ENCODE peak calls at places on chromosomes 3 and 15, in nine cellular contexts. F, I, B, P, V, W, N, O and R are unnamed samples.

GRCh38 chr3:117788086-117788485 is 1078.5 kb downstream of the TUSC7 start:
- DNase-seq in O (no peak), V (no peak), W (peak), N (no peak), P (peak), B (no peak), F (no peak), I (no peak), R (no peak)

GRCh38 chr3:24129549-24129948 is 184.5 kb downstream of the NR1D2 start:
- DNase-seq in W (no peak), B (no peak), P (no peak), F (no peak), I (no peak), N (no peak), V (no peak), O (no peak), R (no peak)

GRCh38 chr3:40504636-40505430 is 1.0 kb upstream of the ZNF620 start:
- DNase-seq in V (no peak), B (no peak), W (peak), N (no peak), I (no peak), F (no peak), O (no peak), P (peak), R (no peak)

GRCh38 chr15:51783967-51784366 is 32.6 kb downstream of the TMOD2 start:
- DNase-seq in W (no peak), N (no peak), B (no peak), I (no peak), V (no peak), P (no peak), O (no peak), F (no peak), R (no peak)

GRCh38 chr3:65833761-65834505 is 204.8 kb downstream of the MAGI1 start:
- DNase-seq in P (peak), N (no peak), B (no peak), V (no peak), I (no peak), F (no peak), W (peak), O (no peak), R (no peak)

GRCh38 chr3:24435581-24435980 is 59.1 kb downstream of the THRB start:
- DNase-seq in P (no peak), F (no peak), I (no peak), V (no peak), O (no peak), N (no peak), W (no peak), B (no peak), R (no peak)

GRCh38 chr3:157493627-157494550 is 9.3 kb downstream of the VEPH1 start:
- DNase-seq in O (no peak), V (no peak), W (peak), I (no peak), P (peak), F (no peak), N (no peak), B (no peak), R (no peak)

GRCh38 chr3:64398431-64398830 is 173.2 kb upstream of the PRICKLE2 start:
- DNase-seq in O (no peak), P (peak), F (no peak), N (no peak), V (no peak), B (no peak), W (peak), I (no peak), R (no peak)

GRCh38 chr15:62928242-62928995 is 114.1 kb upstream of the TPM1 start:
- DNase-seq in P (peak), F (no peak), O (peak), B (no peak), I (no peak), W (peak), N (no peak), V (no peak), R (no peak)

GRCh38 chr3:184796954-184797353 is 15.0 kb upstream of the VPS8 start:
- DNase-seq in P (no peak), W (no peak), F (no peak), I (no peak), V (no peak), N (no peak), B (no peak), O (no peak), R (no peak)

GRCh38 chr3:31614162-31614921 is 81.6 kb downstream of the STT3B start:
- DNase-seq in I (no peak), F (no peak), N (no peak), O (no peak), V (no peak), B (no peak), P (no peak), W (peak), R (no peak)

GRCh38 chr15:60423540-60423939 is 25.8 kb upstream of the ANXA2 start:
- DNase-seq in V (no peak), F (no peak), I (no peak), W (peak), P (peak), O (no peak), B (no peak), N (no peak), R (peak)

GRCh38 chr3:43222594-43222993 is 63.7 kb upstream of the SNRK start:
- DNase-seq in V (no peak), B (no peak), P (no peak), F (no peak), O (no peak), I (no peak), W (no peak), N (no peak), R (no peak)

GRCh38 chr15:47728886-47729285 is 11.6 kb downstream of the SEMA6D start:
- DNase-seq in W (no peak), B (no peak), N (no peak), F (no peak), P (no peak), O (no peak), I (no peak), V (no peak), R (no peak)

GRCh38 chr3:181457190-181457589 is 254.5 kb upstream of the SOX2 start:
- DNase-seq in P (no peak), I (no peak), O (peak), V (no peak), B (no peak), W (no peak), F (peak), N (no peak), R (no peak)

GRCh38 chr3:143970773-143971366 is 753 bp upstream of the DIPK2A start:
- DNase-seq in O (peak), I (peak), F (peak), B (peak), P (no peak), W (no peak), N (peak), V (peak), R (no peak)

GRCh38 chr15:63065262-63066234 is 23.0 kb downstream of the TPM1 start:
- DNase-seq in I (no peak), W (peak), B (no peak), V (no peak), N (no peak), F (no peak), O (no peak), P (no peak), R (no peak)

GRCh38 chr3:29420106-29420505 is 139.2 kb downstream of the RBMS3 start:
- DNase-seq in N (no peak), O (no peak), P (peak), F (no peak), I (no peak), B (no peak), V (no peak), W (peak), R (no peak)

GRCh38 chr15:85000189-85000864 is 18.7 kb downstream of the PDE8A start:
- DNase-seq in P (no peak), F (no peak), W (peak), I (no peak), V (no peak), B (no peak), O (no peak), N (no peak), R (no peak)

GRCh38 chr3:190614466-190615384 is 100.8 kb downstream of the IL1RAP start:
- DNase-seq in F (no peak), O (no peak), W (no peak), N (no peak), B (no peak), V (no peak), I (no peak), P (no peak), R (no peak)

GRCh38 chr3:51282931-51283330 is 102.2 kb upstream of the MANF start:
- DNase-seq in B (no peak), P (peak), W (peak), O (no peak), F (no peak), I (no peak), V (no peak), N (no peak), R (no peak)

GRCh38 chr3:160150525-160150924 is 74.7 kb upstream of the C3orf80 start:
- DNase-seq in O (no peak), N (no peak), B (no peak), P (peak), I (no peak), F (no peak), W (peak), V (no peak), R (no peak)

GRCh38 chr15:45093013-45093412 is 21.0 kb downstream of the DUOX2 start:
- DNase-seq in W (no peak), P (no peak), B (no peak), N (no peak), F (no peak), V (no peak), I (no peak), O (no peak), R (no peak)

GRCh38 chr15:64443747-64444621 is 16.4 kb upstream of the ZNF609 start:
- DNase-seq in I (no peak), F (no peak), B (no peak), N (no peak), W (peak), P (peak), V (no peak), O (no peak), R (no peak)

GRCh38 chr3:12817341-12817705 is 20.8 kb downstream of the CAND2 start:
- DNase-seq in P (no peak), W (no peak), V (no peak), B (no peak), O (peak), F (no peak), I (no peak), N (no peak), R (no peak)

GRCh38 chr3:37809846-37810447 is 51.7 kb upstream of the CTDSPL start:
- DNase-seq in P (no peak), F (no peak), V (no peak), O (no peak), B (no peak), I (no peak), W (no peak), N (no peak), R (no peak)

GRCh38 chr3:167450675-167451074 is 23.2 kb downstream of the SERPINI2 start:
- DNase-seq in V (no peak), W (no peak), N (no peak), I (no peak), F (no peak), P (no peak), O (no peak), B (no peak), R (no peak)

GRCh38 chr3:15591928-15592327 is 9.4 kb downstream of the HACL1 start:
- DNase-seq in W (no peak), I (no peak), V (no peak), F (no peak), O (no peak), B (no peak), N (no peak), P (no peak), R (no peak)

GRCh38 chr3:87957575-87957974 is 101.2 kb downstream of the CGGBP1 start:
- DNase-seq in N (no peak), B (no peak), W (no peak), F (no peak), O (no peak), P (no peak), I (no peak), V (no peak), R (no peak)

GRCh38 chr15:101309436-101310162 is 14.6 kb upstream of the SNRPA1 start:
- DNase-seq in I (no peak), F (no peak), B (no peak), V (peak), N (no peak), W (no peak), O (no peak), P (no peak), R (no peak)

GRCh38 chr3:141006344-141006743 is 44.8 kb upstream of the SPSB4 start:
- DNase-seq in B (no peak), W (no peak), N (no peak), F (no peak), O (no peak), P (no peak), I (no peak), V (no peak), R (no peak)

GRCh38 chr3:71542548-71543370 is 40.8 kb downstream of the FOXP1 start:
- DNase-seq in O (peak), P (peak), B (no peak), F (peak), N (no peak), W (peak), I (no peak), V (peak), R (peak)

GRCh38 chr3:172982731-172983364 is 158.2 kb downstream of the SPATA16 start:
- DNase-seq in P (peak), O (no peak), N (no peak), B (no peak), I (no peak), F (no peak), V (no peak), W (peak), R (no peak)

GRCh38 chr3:78880588-78881461 is 887.0 kb downstream of the ROBO1 start:
- DNase-seq in I (no peak), N (no peak), B (no peak), P (no peak), O (no peak), W (no peak), V (no peak), F (no peak), R (no peak)